ENCODE peak calls at places on chromosome 2, in eight cellular contexts. I is CD8-positive, alpha-beta T cell; F is ovary; H is transverse colon; Q is A549; T is right atrium auricular region; K is kidney epithelial cell; N is fibroblast of lung. S is an unnamed sample.

GRCh38 chr2:35871672-35872071 is 483.9 kb upstream of the CRIM1 start:
- DNase-seq in I (no peak), T (no peak), H (no peak), Q (peak), K (no peak), N (no peak), F (no peak), S (no peak)

GRCh38 chr2:120287183-120288015 is 34.7 kb downstream of the RALB start:
- DNase-seq in H (no peak), I (no peak), F (no peak), T (no peak), Q (peak), N (peak), K (peak), S (peak)

GRCh38 chr2:150472122-150472899 is 15.2 kb downstream of the RND3 start:
- DNase-seq in Q (peak), F (no peak), T (peak), K (no peak), H (peak), I (no peak), N (peak), S (no peak)

GRCh38 chr2:238908960-238909951 is 61.4 kb downstream of the TWIST2 start:
- DNase-seq in F (peak), Q (no peak), N (peak), H (no peak), K (no peak), I (no peak), T (peak), S (no peak)

GRCh38 chr2:79116997-79117928 is 3.0 kb upstream of the REG1A start:
- DNase-seq in F (no peak), T (no peak), N (no peak), I (no peak), Q (no peak), K (no peak), H (no peak), S (no peak)

GRCh38 chr2:163641986-163642385 is 93.8 kb downstream of the FIGN start:
- DNase-seq in N (peak), H (no peak), I (no peak), K (no peak), F (no peak), Q (no peak), T (no peak), S (no peak)

GRCh38 chr2:171315781-171316180 is 118.0 kb downstream of the METTL8 start:
- DNase-seq in Q (no peak), T (no peak), K (no peak), I (no peak), F (no peak), N (no peak), H (no peak), S (no peak)

GRCh38 chr2:44934024-44934423 is 7.5 kb upstream of the SIX3 start:
- DNase-seq in K (no peak), T (no peak), H (no peak), I (no peak), N (no peak), F (no peak), Q (no peak), S (no peak)

GRCh38 chr2:199070550-199070949 is 387.2 kb downstream of the SATB2 start:
- DNase-seq in F (no peak), T (no peak), H (no peak), K (no peak), Q (no peak), I (no peak), N (no peak), S (no peak)

GRCh38 chr2:29367986-29368677 is 252.9 kb downstream of the CLIP4 start:
- DNase-seq in I (no peak), N (no peak), K (no peak), F (no peak), Q (no peak), T (no peak), H (no peak), S (no peak)

GRCh38 chr2:236748385-236748784 is 178.8 kb downstream of the ACKR3 start:
- DNase-seq in I (no peak), T (peak), N (no peak), F (no peak), H (peak), Q (no peak), K (no peak), S (no peak)

GRCh38 chr2:76257802-76258201 is 547.1 kb upstream of the GCFC2 start:
- DNase-seq in I (no peak), T (no peak), F (no peak), H (no peak), Q (no peak), K (no peak), N (no peak), S (no peak)

GRCh38 chr2:130755234-130756040 is at the start of gene AMER3:
- DNase-seq in N (no peak), I (no peak), F (no peak), K (no peak), Q (no peak), H (no peak), T (no peak), S (no peak)

GRCh38 chr2:15939854-15940660 is at the start of gene MYCN:
- DNase-seq in N (no peak), H (peak), K (no peak), T (peak), I (no peak), F (peak), Q (peak), S (peak)

GRCh38 chr2:240127911-240128607 is 8.0 kb downstream of the COPS9 start:
- DNase-seq in K (no peak), I (no peak), T (no peak), F (no peak), Q (no peak), N (no peak), H (no peak), S (no peak)

GRCh38 chr2:17536416-17536815 is 4.1 kb upstream of the VSNL1 start:
- DNase-seq in N (peak), Q (no peak), F (no peak), H (no peak), K (no peak), T (no peak), I (no peak), S (no peak)

GRCh38 chr2:239693330-239693729 is 292.5 kb upstream of the HDAC4 start:
- DNase-seq in H (no peak), K (no peak), I (no peak), T (peak), F (no peak), N (no peak), Q (no peak), S (no peak)

GRCh38 chr2:162318280-162319222 is at the start of gene IFIH1:
- DNase-seq in F (peak), K (peak), N (peak), T (peak), I (peak), Q (peak), H (peak), S (peak)

GRCh38 chr2:113700186-113700841 is 56.1 kb downstream of the SLC35F5 start:
- DNase-seq in N (no peak), I (peak), K (no peak), F (no peak), H (no peak), T (no peak), Q (peak), S (peak)

GRCh38 chr2:138090330-138090729 is 126.1 kb downstream of the HNMT start:
- DNase-seq in N (no peak), F (no peak), K (no peak), H (no peak), I (no peak), T (no peak), Q (peak), S (no peak)

GRCh38 chr2:219058541-219059374 is 2.0 kb downstream of the IHH start:
- DNase-seq in N (peak), K (no peak), Q (no peak), T (no peak), H (peak), F (no peak), I (no peak), S (no peak)

GRCh38 chr2:120629241-120629895 is 106.3 kb upstream of the GLI2 start:
- DNase-seq in I (no peak), F (no peak), H (no peak), K (no peak), N (no peak), T (no peak), Q (no peak), S (no peak)

GRCh38 chr2:172639823-172640222 is 83.9 kb downstream of the PDK1 start:
- DNase-seq in T (no peak), N (peak), K (peak), F (no peak), H (no peak), I (no peak), Q (no peak), S (no peak)

GRCh38 chr2:535222-535621 is 142.0 kb downstream of the TMEM18 start:
- DNase-seq in F (no peak), I (no peak), Q (no peak), N (no peak), H (no peak), K (no peak), T (no peak), S (no peak)

GRCh38 chr2:169005080-169005598 is 26.0 kb downstream of the ABCB11 start:
- DNase-seq in F (no peak), N (no peak), I (no peak), H (no peak), K (no peak), Q (no peak), T (no peak), S (no peak)

GRCh38 chr2:152504618-152505017 is 169.6 kb downstream of the FMNL2 start:
- DNase-seq in K (no peak), N (peak), Q (peak), F (no peak), H (no peak), T (no peak), I (no peak), S (no peak)

GRCh38 chr2:169131587-169132512 is 62.5 kb downstream of the DHRS9 start:
- DNase-seq in N (peak), T (no peak), F (no peak), Q (peak), H (no peak), I (no peak), K (no peak), S (no peak)

GRCh38 chr2:9264301-9264700 is 57.7 kb downstream of the ASAP2 start:
- DNase-seq in N (peak), H (no peak), I (no peak), T (no peak), K (no peak), F (no peak), Q (no peak), S (no peak)

GRCh38 chr2:207253946-207254345 is 88.2 kb upstream of the KLF7 start:
- DNase-seq in I (no peak), K (peak), H (no peak), N (peak), Q (peak), F (no peak), T (no peak), S (no peak)

GRCh38 chr2:51013060-51013746 is 18.7 kb downstream of the NRXN1 start:
- DNase-seq in T (no peak), F (no peak), K (no peak), Q (no peak), I (no peak), H (peak), N (no peak), S (no peak)

GRCh38 chr2:241330616-241330981 is 14.9 kb downstream of the SEPTIN2 start:
- DNase-seq in T (no peak), Q (no peak), K (no peak), I (no peak), N (no peak), F (no peak), H (no peak), S (no peak)

GRCh38 chr2:241325257-241325656 is 9.5 kb downstream of the SEPTIN2 start:
- DNase-seq in N (no peak), H (no peak), I (no peak), Q (no peak), K (no peak), F (no peak), T (no peak), S (no peak)

GRCh38 chr2:241324775-241325174 is 9.1 kb downstream of the SEPTIN2 start:
- DNase-seq in Q (no peak), F (no peak), K (no peak), N (no peak), H (no peak), T (no peak), I (no peak), S (no peak)

GRCh38 chr2:241334813-241335212 is 19.1 kb downstream of the SEPTIN2 start:
- DNase-seq in Q (no peak), H (no peak), F (no peak), T (no peak), N (no peak), K (no peak), I (no peak), S (no peak)

DNA sequence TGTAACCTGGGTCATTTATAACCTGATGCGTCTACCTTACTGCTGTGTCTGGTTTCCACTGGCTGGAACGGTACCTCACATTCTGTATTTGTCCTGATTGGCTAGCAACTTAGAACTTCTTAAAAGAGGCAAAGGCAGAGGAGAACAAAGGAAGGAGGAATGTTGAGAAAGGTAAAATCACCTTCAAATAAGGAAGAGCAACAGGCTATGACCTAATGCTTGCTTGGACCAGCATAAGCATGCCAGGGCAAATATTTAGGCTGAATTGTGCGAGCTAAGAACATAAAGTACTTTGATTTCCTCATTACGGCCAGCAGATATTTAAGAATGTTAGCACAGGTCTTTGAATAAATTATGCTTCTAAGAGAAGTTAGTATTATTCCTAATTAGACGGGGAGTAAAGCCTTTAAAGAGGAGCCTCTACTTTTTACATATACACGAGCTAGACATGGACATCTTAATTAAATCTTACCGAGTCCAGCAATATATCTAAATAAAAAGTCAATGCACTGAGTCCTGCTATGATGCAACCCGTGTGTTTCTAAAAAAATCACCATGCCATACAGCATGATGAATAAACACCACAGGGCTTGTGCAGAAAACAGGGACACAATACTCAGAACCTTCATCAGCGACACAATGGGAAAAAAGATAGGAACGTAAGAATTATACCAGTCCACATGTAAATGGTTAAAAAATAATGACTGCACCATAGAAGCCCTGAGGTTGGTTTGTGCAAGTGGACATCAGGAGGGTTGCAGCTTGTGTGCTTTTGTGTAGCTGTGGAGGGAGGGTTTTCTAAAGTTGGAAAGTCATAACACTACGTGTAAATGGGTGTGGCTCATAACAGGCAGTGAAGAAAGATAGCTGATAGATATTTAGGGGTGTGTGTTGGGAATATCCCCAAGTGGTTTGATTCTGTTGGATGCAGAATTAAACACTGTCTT is 14.2 kb downstream of the SEPTIN2 start:
- DNase-seq in K (no peak), H (no peak), T (no peak), F (no peak), Q (no peak), N (no peak), I (no peak), S (no peak)
- H3K4me3 ChIP-seq in K (no peak), H (no peak), T (no peak), F (no peak), Q (no peak), N (no peak), I (no peak), S (no peak)

DNA sequence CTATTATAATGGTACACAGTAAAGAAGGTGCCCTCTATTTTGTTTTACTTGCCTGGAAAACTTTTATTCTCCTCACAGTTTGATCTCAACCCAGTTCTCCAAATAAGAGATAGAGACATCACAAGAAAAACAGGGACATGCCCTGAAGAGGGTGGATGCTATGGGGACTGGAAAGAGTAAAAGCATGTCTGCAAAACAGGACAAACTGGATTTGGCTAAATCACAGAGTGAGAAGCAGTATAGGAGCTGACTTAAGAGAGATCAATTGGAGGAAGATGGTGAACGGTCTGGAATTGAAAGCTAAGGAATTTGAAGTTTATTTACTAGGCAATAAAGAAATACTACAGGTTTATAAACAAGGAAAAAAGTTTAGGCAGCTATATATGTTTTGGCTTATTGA is 33.0 kb downstream of the SP140L start:
- DNase-seq in H (no peak), N (no peak), T (no peak), I (no peak), F (no peak), Q (no peak), K (no peak), S (no peak)
- TF ChIP-seq CTCF in H (no peak), N (no peak), T (no peak), I (no peak), F (no peak), Q (no peak), K (no peak), S (no peak)

DNA sequence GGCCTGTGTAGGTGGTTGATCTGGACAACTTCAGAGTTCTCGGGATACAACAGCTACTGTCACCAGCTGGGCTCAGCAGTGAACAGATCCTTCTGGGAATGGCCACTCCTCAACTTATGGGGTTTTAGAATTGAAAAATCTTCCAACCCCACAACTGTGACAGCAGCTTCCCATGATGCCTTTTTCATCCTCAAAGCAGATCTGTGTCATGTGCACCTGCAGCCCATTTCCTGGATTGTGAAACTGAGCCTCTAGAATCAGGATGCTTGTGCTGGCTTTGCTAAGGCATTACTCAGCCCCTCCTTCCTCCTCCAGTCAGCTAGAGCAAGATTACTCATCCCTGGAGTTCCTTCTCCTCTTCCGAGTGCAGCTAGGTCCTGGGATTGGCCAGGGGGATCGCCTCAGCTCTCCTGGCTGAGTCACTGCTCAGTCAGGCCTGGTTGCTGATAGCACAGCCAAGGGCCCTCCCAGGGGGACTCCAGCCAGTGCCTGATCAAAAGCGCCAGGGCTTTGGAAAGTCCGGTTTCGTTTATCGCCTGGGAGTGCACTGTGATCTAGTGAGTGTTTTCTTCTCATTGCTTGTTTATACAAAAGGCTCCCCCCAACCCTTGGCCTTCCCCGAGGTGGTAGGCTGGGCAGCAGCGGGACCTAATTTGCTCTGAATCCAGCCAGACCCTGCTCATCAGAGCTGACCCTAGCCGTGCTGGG is 2.4 kb upstream of the LPIN1 start:
- DNase-seq in K (peak), N (peak), Q (peak), H (peak), T (peak), F (peak), I (no peak), S (peak)
- H3K4me3 ChIP-seq in K (no peak), N (peak), Q (peak), H (no peak), T (peak), F (no peak), I (no peak), S (no peak)

GRCh38 chr2:187542123-187542522 is 12.1 kb downstream of the TFPI start:
- DNase-seq in I (no peak), H (no peak), Q (no peak), T (no peak), K (no peak), F (no peak), N (peak), S (no peak)
- TF ChIP-seq CTCF in I (no peak), H (no peak), Q (no peak), T (no peak), K (no peak), F (no peak), N (no peak), S (no peak)

DNA sequence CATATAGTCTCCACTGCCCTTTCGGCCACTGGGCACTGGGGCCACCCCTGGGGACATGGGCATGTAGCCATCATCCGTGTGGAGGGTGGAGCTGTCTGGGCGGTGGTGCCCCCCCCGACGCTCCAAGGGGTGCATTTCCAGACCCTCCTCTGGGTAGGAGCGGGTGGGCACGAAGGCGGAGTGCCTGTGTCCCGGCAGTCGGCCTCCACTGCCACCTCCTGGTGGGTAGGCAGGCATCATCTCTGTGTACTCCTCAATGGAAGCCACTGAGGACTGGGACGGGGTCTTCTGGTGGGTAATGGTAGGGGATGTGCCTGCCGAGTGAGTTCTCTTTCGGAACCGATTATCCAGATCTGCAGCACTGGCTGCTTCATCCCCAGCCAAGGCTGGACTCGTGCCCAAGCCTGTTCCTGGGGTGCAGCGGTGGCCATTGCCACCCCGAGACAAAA is 2.8 kb downstream of the IRS1 start:
- DNase-seq in I (no peak), K (no peak), F (peak), N (no peak), T (no peak), H (peak), Q (no peak), S (no peak)
- H3K4me3 ChIP-seq in I (no peak), K (no peak), F (peak), N (peak), T (peak), H (peak), Q (no peak), S (no peak)

GRCh38 chr2:135913726-135914365 is 37.6 kb upstream of the MCM6 start:
- DNase-seq in K (no peak), F (no peak), I (no peak), N (peak), T (no peak), Q (peak), H (no peak), S (no peak)
- TF ChIP-seq CTCF in K (peak), F (peak), I (peak), N (peak), T (peak), Q (peak), H (peak), S (peak)

S was measured in GM12864.